ENCODE peak calls at places on chromosomes 5 and 9, in five cellular contexts. Z is EL, V is ELR, Q is cardiac muscle cell, L is retinal pigment epithelial cell. O is an unnamed sample.

GRCh38 chr9:105072476-105072875 is 144.5 kb upstream of the ABCA1 start:
- DNase-seq in Q (no peak), V (no peak), Z (no peak), L (no peak), O (no peak)

GRCh38 chr5:143179126-143179740 is 224.3 kb downstream of the NR3C1 start:
- DNase-seq in V (no peak), Z (no peak), Q (no peak), L (no peak), O (no peak)

GRCh38 chr9:70581214-70581966 is 166.9 kb upstream of the KLF9 start:
- DNase-seq in Q (no peak), V (no peak), Z (no peak), L (no peak), O (peak)

GRCh38 chr9:129763235-129763917 is 10.5 kb upstream of the PTGES start:
- DNase-seq in V (no peak), L (no peak), Z (peak), Q (peak), O (peak)

GRCh38 chr5:72178910-72179815 is 71.9 kb downstream of the MAP1B start:
- DNase-seq in L (peak), V (peak), Q (peak), Z (peak), O (peak)

GRCh38 chr9:138074516-138074915 is 196.9 kb downstream of the CACNA1B start:
- DNase-seq in L (no peak), Q (no peak), V (no peak), Z (no peak), O (no peak)

GRCh38 chr9:88319936-88320747 is 68.1 kb upstream of the SPIN1 start:
- DNase-seq in Z (peak), L (no peak), Q (no peak), V (peak), O (peak)

GRCh38 chr9:3986060-3986459 is 313.8 kb downstream of the GLIS3 start:
- DNase-seq in L (no peak), V (no peak), Q (no peak), Z (no peak), O (peak)

GRCh38 chr5:123156577-123157296 is 67.7 kb downstream of the PRDM6 start:
- DNase-seq in Q (peak), Z (peak), L (no peak), V (peak), O (peak)

GRCh38 chr5:1324301-1324700 is 20.6 kb downstream of the CLPTM1L start:
- DNase-seq in L (no peak), Z (no peak), Q (no peak), V (no peak), O (no peak)

GRCh38 chr9:34562136-34562745 is 27.3 kb downstream of the CNTFR start:
- DNase-seq in L (no peak), Z (no peak), Q (no peak), V (no peak), O (no peak)

GRCh38 chr5:58854396-58854795 is 271.5 kb downstream of the RAB3C start:
- DNase-seq in Z (no peak), V (no peak), Q (peak), L (no peak), O (no peak)

GRCh38 chr5:38535281-38535750 is 21.1 kb downstream of the LIFR start:
- DNase-seq in Q (no peak), V (no peak), L (no peak), Z (no peak), O (no peak)

GRCh38 chr5:111853748-111854147 is 96.8 kb upstream of the NREP start:
- DNase-seq in L (no peak), V (no peak), Q (peak), Z (peak), O (peak)